ENCODE peak calls at places on chromosomes 3 and 15, in nine cellular contexts. O is activated CD8-positive, alpha-beta memory T cell treated with anti-CD3 and anti-CD28 coated beads, Interleukin-2, amount 10 ng/mL, durations not matched to agents 7 days and 5 days; K is activated T-cell treated with anti-CD3 and anti-CD28 coated beads, Interleukin-2, amount 50 U/mL, for 4 hours; H is B cell; W is activated naive CD8-positive, alpha-beta T cell treated with anti-CD3 and anti-CD28 coated beads, Interleukin-2, amount 10 ng/mL, durations not matched to agents 7 days and 5 days; D is activated naive CD4-positive, alpha-beta T cell treated with anti-CD3 and anti-CD28 coated beads, Interleukin-2, amount 50 U/mL, for 72 hours; P is activated CD8-positive, alpha-beta T cell treated with anti-CD3 and anti-CD28 coated beads, Interleukin-2, amount 10 ng/mL, durations not matched to agents 7 days and 5 days; Z is CD4-positive, alpha-beta T cell; Y is central memory CD8-positive, alpha-beta T cell. C is an unnamed sample.

GRCh38 chr15:86863226-86863915 is 783.7 kb downstream of the AGBL1 start:
- ATAC-seq in D (no peak), Y (no peak), H (no peak), Z (no peak), O (no peak), P (no peak), W (no peak), K (no peak), C (no peak)

GRCh38 chr3:187368765-187369450 is 723 bp downstream of the RTP4 start:
- ATAC-seq in D (peak; percentile 27), H (peak; percentile 25), P (peak; percentile 45), O (peak; percentile 34), Y (peak; percentile 31), W (peak; percentile 21), K (peak; percentile 11), Z (peak; percentile 44), C (peak; percentile 63)

GRCh38 chr3:127184870-127185216 is 8.1 kb upstream of the PRR23E start:
- ATAC-seq in H (no peak), P (no peak), Y (no peak), D (no peak), W (no peak), Z (no peak), K (no peak), O (no peak), C (no peak)

GRCh38 chr3:62923092-62923491 is 47.9 kb upstream of the CADPS start:
- ATAC-seq in H (no peak), W (no peak), P (no peak), D (no peak), Z (no peak), K (no peak), Y (no peak), O (no peak), C (no peak)

GRCh38 chr3:51938780-51939425 is 2.8 kb downstream of the RRP9 start:
- ATAC-seq in H (no peak), Z (no peak), K (no peak), O (no peak), P (no peak), Y (no peak), W (no peak), D (no peak), C (no peak)

GRCh38 chr15:67003586-67003985 is 61.8 kb upstream of the SMAD3 start:
- ATAC-seq in K (no peak), Y (no peak), O (no peak), P (no peak), W (no peak), H (no peak), Z (no peak), D (no peak), C (no peak)

GRCh38 chr15:41283653-41284424 is 48.6 kb downstream of the OIP5 start:
- ATAC-seq in W (peak; percentile 96), O (peak; percentile 96), K (peak; percentile 97), H (peak; percentile 98), P (peak; percentile 97), D (peak; percentile 99), Y (peak; percentile 94), Z (peak; percentile 96), C (peak; percentile 98)

GRCh38 chr3:46422617-46423016 is 15.6 kb downstream of the CCRL2 start:
- ATAC-seq in K (no peak), Y (no peak), D (no peak), Z (no peak), W (no peak), O (no peak), P (no peak), H (no peak), C (no peak)

GRCh38 chr3:197257711-197258110 is 40.7 kb downstream of the DLG1 start:
- ATAC-seq in H (no peak), D (no peak), W (no peak), Z (no peak), Y (no peak), K (no peak), P (no peak), O (no peak), C (no peak)

GRCh38 chr15:41693757-41694156 is 33.6 kb downstream of the MGA start:
- ATAC-seq in K (no peak), W (no peak), H (no peak), D (no peak), O (no peak), P (no peak), Z (no peak), Y (no peak), C (no peak)

GRCh38 chr15:64532515-64532914 is 72.1 kb downstream of the ZNF609 start:
- ATAC-seq in K (peak; percentile 42), D (no peak), O (no peak), H (no peak), P (no peak), Y (no peak), W (no peak), Z (no peak), C (no peak)

GRCh38 chr3:134483195-134483890 is 2.4 kb downstream of the ANAPC13 start:
- ATAC-seq in W (no peak), D (no peak), K (no peak), H (no peak), Z (no peak), Y (no peak), O (no peak), P (no peak), C (no peak)

GRCh38 chr15:98745179-98745578 is 96.8 kb downstream of the IGF1R start:
- ATAC-seq in Y (no peak), O (no peak), P (no peak), D (no peak), Z (no peak), W (no peak), H (no peak), K (no peak), C (no peak)

GRCh38 chr3:119420196-119420595 is 43.2 kb downstream of the TMEM39A start:
- ATAC-seq in D (no peak), K (no peak), Z (no peak), O (no peak), H (no peak), Y (no peak), P (no peak), W (no peak), C (no peak)

C was measured in activated T-helper 17 cell treated with anti-CD3 and anti-CD28 coated beads, Interleukin-2, amount 50 U/mL, for 72 hours.